ENCODE peak calls at places on chromosome 19, in four cellular contexts. K is fibroblast of pulmonary artery, Z is uterus, W is lower leg skin. R is an unnamed sample.

GRCh38 chr19:7597689-7598088 is 2.0 kb downstream of the CAMSAP3 start:
- DNase-seq in W (no peak), Z (no peak), K (no peak), R (no peak)

GRCh38 chr19:2532252-2533071 is 56.5 kb downstream of the GADD45B start:
- DNase-seq in Z (no peak), K (peak; percentile 97), W (no peak), R (peak; percentile 81)

GRCh38 chr19:17255150-17255621 is 9.4 kb downstream of the USHBP1 start:
- DNase-seq in W (no peak), Z (no peak), K (no peak), R (no peak)

GRCh38 chr19:3725640-3726310 is 17.6 kb downstream of the TJP3 start:
- DNase-seq in K (no peak), W (no peak), Z (no peak), R (no peak)

GRCh38 chr19:11581740-11582139 is 4.3 kb upstream of the ACP5 start:
- DNase-seq in W (no peak), K (peak; percentile 18), Z (no peak), R (no peak)

GRCh38 chr19:44570984-44571684 is 41.7 kb upstream of the CEACAM20 start:
- DNase-seq in Z (peak; percentile 36), K (peak; percentile 91), W (no peak), R (peak; percentile 80)

GRCh38 chr19:51325161-51325979 is 13.9 kb downstream of the IGLON5 start:
- DNase-seq in K (no peak), Z (no peak), W (no peak), R (no peak)

GRCh38 chr19:3055741-3056453 is 6.4 kb downstream of the TLE5 start:
- DNase-seq in Z (peak; percentile 65), W (peak; percentile 93), K (no peak), R (no peak)

GRCh38 chr19:29401712-29402421 is 123.9 kb upstream of the VSTM2B start:
- DNase-seq in Z (no peak), W (no peak), K (no peak), R (no peak)

GRCh38 chr19:48501961-48502719 is 9.5 kb downstream of the LMTK3 start:
- DNase-seq in Z (no peak), K (peak; percentile 45), W (no peak), R (no peak)

GRCh38 chr19:45820413-45821102 is 5.5 kb upstream of the RSPH6A start:
- DNase-seq in W (no peak), Z (no peak), K (no peak), R (no peak)

GRCh38 chr19:3250675-3251074 is 26.2 kb downstream of the CELF5 start:
- DNase-seq in Z (no peak), K (peak; percentile 29), W (no peak), R (no peak)

GRCh38 chr19:50814883-50815282 is 8.7 kb downstream of the KLK1 start:
- DNase-seq in W (no peak), K (no peak), Z (no peak), R (no peak)

GRCh38 chr19:45878043-45878794 is 7.7 kb downstream of the IRF2BP1 start:
- DNase-seq in K (no peak), W (no peak), Z (no peak), R (no peak)

GRCh38 chr19:2356036-2356646 is 3.9 kb upstream of the TMPRSS9 start:
- DNase-seq in W (no peak), K (no peak), Z (no peak), R (no peak)

GRCh38 chr19:44657211-44657921 is 13.7 kb downstream of the PVR start:
- DNase-seq in K (peak; percentile 79), Z (peak; percentile 45), W (peak; percentile 89), R (peak; percentile 59)

GRCh38 chr19:7199613-7200533 is 94.3 kb downstream of the INSR start:
- DNase-seq in K (no peak), W (no peak), Z (no peak), R (no peak)

GRCh38 chr19:18461471-18461870 is 23.5 kb upstream of the ISYNA1 start:
- DNase-seq in K (no peak), Z (no peak), W (no peak), R (no peak)
- H3K4me3 ChIP-seq in K (no peak overlapping the region), Z (no peak overlapping the region), W (no peak overlapping the region), R (no peak overlapping the region)

DNA sequence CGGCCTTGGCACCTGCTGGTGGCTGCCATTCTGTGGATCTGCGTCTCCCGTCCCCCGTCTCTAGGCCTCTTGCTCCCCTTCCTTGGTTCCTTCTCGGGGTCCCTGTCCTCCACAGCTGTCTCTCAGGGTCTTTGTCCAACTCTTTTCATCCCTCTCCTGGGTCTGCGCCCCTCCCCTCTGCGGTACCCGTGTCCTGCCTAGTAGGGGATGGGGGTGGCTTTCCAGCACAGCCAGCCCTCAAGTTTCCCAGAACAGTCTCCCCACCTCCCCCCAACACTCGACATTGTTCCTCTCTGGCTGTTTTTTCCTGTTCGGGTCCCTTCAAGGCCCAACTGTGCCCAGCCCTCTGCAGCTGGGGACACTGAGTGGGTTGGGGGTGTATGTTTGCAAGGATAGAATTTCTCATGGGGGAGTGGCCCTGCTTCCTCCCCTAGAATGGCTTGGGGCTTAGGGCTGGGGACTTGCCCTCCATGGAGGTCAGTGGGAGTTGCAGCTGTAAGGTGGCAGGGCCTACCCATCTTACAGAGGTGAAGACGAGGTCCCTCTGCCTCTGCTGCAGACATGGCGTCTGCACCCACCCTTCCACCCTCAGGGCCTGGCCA is 762 bp upstream of the ADM5 start:
- DNase-seq in W (no peak), K (no peak), Z (no peak), R (no peak)
- H3K4me3 ChIP-seq in W (no peak overlapping the region), K (no peak overlapping the region), Z (no peak overlapping the region), R (no peak overlapping the region)

GRCh38 chr19:10418281-10419199 is 1.8 kb upstream of the PDE4A start:
- DNase-seq in Z (no peak), K (no peak), W (peak; percentile 75), R (peak; percentile 41)
- H3K4me3 ChIP-seq in Z (no peak overlapping the region), K (no peak overlapping the region), W (no peak overlapping the region), R (no peak overlapping the region)

GRCh38 chr19:801030-801860 is 4.0 kb downstream of the PTBP1 start:
- DNase-seq in Z (peak; percentile 64), W (no peak), K (peak; percentile 66), R (peak; percentile 45)
- H3K4me3 ChIP-seq in Z (peak overlapping the region; percentile 15), W (no peak overlapping the region), K (peak overlapping the region; percentile 92), R (peak overlapping the region; percentile 12)

GRCh38 chr19:40607311-40607871 is 6.2 kb downstream of the LTBP4 start:
- DNase-seq in Z (no peak), K (no peak), W (peak; percentile 90), R (no peak)
- H3K4me3 ChIP-seq in Z (no peak overlapping the region), K (no peak overlapping the region), W (no peak overlapping the region), R (no peak overlapping the region)

GRCh38 chr19:36573020-36573947 is at the start of gene ZNF529:
- DNase-seq in Z (peak; percentile 86), W (peak; percentile 97), K (peak; percentile 91), R (peak; percentile 89)

GRCh38 chr19:36577271-36577996 is 4.3 kb upstream of the ZNF529 start:
- DNase-seq in K (no peak), W (no peak), Z (no peak), R (no peak)

GRCh38 chr19:36573948-36574726 is 1.0 kb upstream of the ZNF529 start:
- DNase-seq in K (peak; percentile 36), W (no peak), Z (no peak), R (peak; percentile 32)

GRCh38 chr19:36572593-36573019 is 486 bp downstream of the ZNF529 start:
- DNase-seq in K (no peak), W (no peak), Z (no peak), R (no peak)

DNA sequence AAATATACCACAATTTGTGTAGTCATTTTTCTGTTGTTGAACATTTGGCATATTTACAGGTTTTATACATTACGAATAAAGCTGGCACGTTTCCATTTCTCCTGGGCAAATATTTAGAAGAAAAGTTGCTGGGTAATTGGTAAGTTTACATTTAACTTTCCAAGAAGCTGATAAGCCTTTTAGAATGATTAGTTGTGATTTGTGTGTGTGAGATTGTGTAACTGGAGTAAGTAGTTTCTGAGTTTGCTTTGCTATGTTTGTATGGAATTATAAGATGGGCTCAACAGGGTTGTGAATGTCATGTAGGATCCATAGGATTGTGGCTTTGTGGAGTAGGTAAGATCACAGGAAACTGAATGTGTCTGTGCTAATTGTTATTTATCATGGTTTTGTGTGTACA is 1.7 kb upstream of the ZNF529 start:
- DNase-seq in W (no peak), Z (no peak), K (no peak), R (no peak)
- H3K4me3 ChIP-seq in W (no peak overlapping the region), Z (peak overlapping the region; percentile 60), K (peak overlapping the region; percentile 61), R (no peak overlapping the region)

GRCh38 chr19:43524922-43525835 is 1.8 kb downstream of the ETHE1 start:
- DNase-seq in Z (peak; percentile 50), K (peak; percentile 64), W (peak; percentile 94), R (peak; percentile 22)
- H3K4me3 ChIP-seq in Z (peak overlapping the region; percentile 68), K (peak overlapping the region; percentile 86), W (peak overlapping the region; percentile 8), R (peak overlapping the region; percentile 84)

GRCh38 chr19:58088521-58089052 is 9.4 kb downstream of the ZSCAN18 start:
- DNase-seq in Z (no peak), W (no peak), K (no peak), R (no peak)

GRCh38 chr19:58085348-58085875 is 12.6 kb downstream of the ZSCAN18 start:
- DNase-seq in Z (no peak), K (no peak), W (no peak), R (no peak)

GRCh38 chr19:58079792-58080191 is 18.2 kb downstream of the ZSCAN18 start:
- DNase-seq in K (no peak), W (no peak), Z (no peak), R (no peak)

GRCh38 chr19:58086825-58087710 is 11.0 kb downstream of the ZSCAN18 start:
- DNase-seq in Z (no peak), K (no peak), W (no peak), R (no peak)

GRCh38 chr19:58084596-58085347 is 13.3 kb downstream of the ZSCAN18 start:
- DNase-seq in Z (no peak), K (no peak), W (no peak), R (no peak)
- H3K4me3 ChIP-seq in Z (no peak overlapping the region), K (no peak overlapping the region), W (no peak overlapping the region), R (no peak overlapping the region)

R was measured in astrocyte of the spinal cord.